ENCODE peak calls at places on chromosomes 6 and 20, in ten cellular contexts. Y, X, R, A, E, U, H, Z, S and L are unnamed samples.

GRCh38 chr6:107830060-107830459 is 5.9 kb upstream of the SCML4 start:
- DNase-seq in A (no peak), R (no peak), S (no peak), H (no peak), U (no peak), Y (no peak), Z (no peak), E (no peak), X (no peak), L (no peak)

GRCh38 chr6:142372348-142372747 is 70.5 kb downstream of the ADGRG6 start:
- DNase-seq in H (no peak), S (no peak), E (no peak), X (no peak), U (no peak), R (no peak), Z (no peak), A (no peak), Y (no peak), L (no peak)

GRCh38 chr6:40960784-40961430 is 78.1 kb downstream of the UNC5CL start:
- DNase-seq in X (no peak), H (no peak), U (no peak), A (no peak), S (no peak), R (no peak), Z (no peak), E (no peak), Y (no peak), L (no peak)

GRCh38 chr20:56424931-56425330 is 12.9 kb downstream of the CASS4 start:
- DNase-seq in A (no peak), X (no peak), S (no peak), E (no peak), R (no peak), U (no peak), Y (no peak), Z (no peak), H (no peak), L (no peak)

GRCh38 chr6:72865467-72865866 is 243.6 kb downstream of the KCNQ5 start:
- DNase-seq in R (no peak), Z (peak; percentile 63), A (no peak), E (no peak), X (no peak), S (no peak), Y (no peak), U (no peak), H (no peak), L (no peak)

GRCh38 chr6:10720229-10720959 is 2.5 kb upstream of the TMEM14C start:
- DNase-seq in H (no peak), U (no peak), A (peak; percentile 43), R (peak; percentile 56), E (peak; percentile 84), Y (peak; percentile 62), Z (peak; percentile 71), S (peak; percentile 60), X (peak; percentile 48), L (peak; percentile 47)

GRCh38 chr6:82711105-82711829 is 347.6 kb downstream of the TPBG start:
- DNase-seq in S (no peak), A (no peak), Z (no peak), Y (no peak), U (no peak), R (no peak), X (no peak), H (no peak), E (no peak), L (no peak)

GRCh38 chr6:10505529-10505928 is 15.6 kb upstream of the GCNT2 start:
- DNase-seq in Y (no peak), A (no peak), E (no peak), S (no peak), Z (no peak), U (no peak), R (no peak), H (no peak), X (no peak), L (no peak)

GRCh38 chr6:117451607-117452164 is 25.9 kb upstream of the ROS1 start:
- DNase-seq in Z (no peak), X (peak; percentile 32), Y (no peak), H (no peak), S (no peak), A (no peak), U (no peak), E (no peak), R (peak; percentile 29), L (no peak)

GRCh38 chr6:28982476-28983266 is 22.4 kb downstream of the ZNF311 start:
- DNase-seq in S (no peak), H (no peak), R (no peak), X (peak; percentile 62), Y (peak; percentile 34), A (no peak), Z (no peak), U (no peak), E (no peak), L (no peak)

GRCh38 chr20:58721951-58722371 is 29.4 kb downstream of the NPEPL1 start:
- DNase-seq in U (peak; percentile 61), R (no peak), A (peak; percentile 24), H (no peak), Y (no peak), E (peak; percentile 61), S (peak; percentile 27), Z (no peak), X (peak; percentile 37), L (no peak)

GRCh38 chr6:90284236-90284744 is 12.4 kb downstream of the BACH2 start:
- DNase-seq in A (no peak), H (no peak), X (peak; percentile 16), Y (peak; percentile 27), R (peak; percentile 76), S (no peak), U (no peak), Z (no peak), E (no peak), L (no peak)

GRCh38 chr6:90286884-90287488 is 9.7 kb downstream of the BACH2 start:
- DNase-seq in H (no peak), S (no peak), R (peak; percentile 22), E (no peak), Y (peak; percentile 24), A (peak; percentile 36), X (peak; percentile 75), Z (no peak), U (no peak), L (no peak)

GRCh38 chr6:90284745-90285481 is 11.7 kb downstream of the BACH2 start:
- DNase-seq in U (no peak), A (no peak), S (no peak), H (no peak), Z (no peak), Y (peak; percentile 37), E (no peak), X (no peak), R (peak; percentile 65), L (no peak)

GRCh38 chr6:90288404-90288803 is 8.2 kb downstream of the BACH2 start:
- DNase-seq in A (no peak), Y (no peak), E (no peak), R (no peak), H (no peak), U (no peak), Z (no peak), S (no peak), X (no peak), L (no peak)

GRCh38 chr6:90285611-90286381 is 10.8 kb downstream of the BACH2 start:
- DNase-seq in Y (peak; percentile 63), H (peak; percentile 62), U (peak; percentile 81), X (peak; percentile 72), E (peak; percentile 90), A (peak; percentile 77), R (peak; percentile 82), S (peak; percentile 70), Z (peak; percentile 92), L (no peak)
- H3K27ac ChIP-seq in Y (no peak overlapping the region), H (peak overlapping the region; percentile 28), U (peak overlapping the region; percentile 59), X (no peak overlapping the region), E (no peak overlapping the region), A (peak overlapping the region; percentile 49), R (peak overlapping the region; percentile 53), S (no peak overlapping the region), Z (peak overlapping the region; percentile 97), L (peak overlapping the region; percentile 74)

GRCh38 chr20:46142124-46142523 is 24.0 kb downstream of the CD40 start:
- DNase-seq in R (no peak), E (no peak), A (no peak), X (no peak), S (no peak), H (no peak), Z (no peak), Y (no peak), U (no peak), L (no peak)

GRCh38 chr20:46148313-46149213 is 30.4 kb downstream of the CD40 start:
- DNase-seq in R (no peak), E (peak; percentile 12), S (no peak), H (no peak), A (no peak), U (no peak), Z (no peak), Y (no peak), X (no peak), L (no peak)

GRCh38 chr20:46139908-46140482 is 21.9 kb downstream of the CD40 start:
- DNase-seq in U (no peak), E (no peak), X (no peak), H (no peak), Y (no peak), R (no peak), S (no peak), Z (no peak), A (no peak), L (no peak)

GRCh38 chr20:46145646-46146045 is 27.5 kb downstream of the CD40 start:
- DNase-seq in S (no peak), E (peak; percentile 44), H (no peak), U (no peak), R (no peak), Z (no peak), A (no peak), Y (no peak), X (no peak), L (no peak)

DNA sequence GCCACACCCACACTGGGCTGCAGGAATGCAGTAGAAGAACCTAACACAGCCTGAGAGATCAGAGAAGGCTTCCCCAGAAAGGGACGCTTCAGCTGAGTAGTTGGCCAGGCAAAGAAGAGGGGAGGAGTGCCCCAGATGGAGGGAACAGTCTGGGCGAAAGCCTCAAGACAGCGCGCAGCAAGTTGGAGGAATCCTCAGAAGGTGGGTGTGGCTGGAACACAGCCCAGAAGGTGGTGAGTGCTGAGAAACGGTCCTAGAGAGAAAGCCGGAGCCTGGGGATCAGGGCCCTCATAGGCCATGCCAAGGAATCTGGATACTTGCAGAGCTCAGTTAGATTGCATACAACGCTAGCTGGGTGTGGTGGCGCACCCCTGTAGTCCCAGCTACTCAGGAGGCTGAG is 26.5 kb downstream of the CD40 start:
- DNase-seq in Y (no peak), R (no peak), X (no peak), E (peak; percentile 47), A (no peak), S (no peak), H (no peak), Z (no peak), U (no peak), L (no peak)
- H3K4me1 ChIP-seq in Y (no peaks in the 10 kb centered on the region), R (no peaks in the 10 kb centered on the region), X (peaks cover under 1% of the 10 kb centered on the region), E (no peaks in the 10 kb centered on the region), A (no peaks in the 10 kb centered on the region), S (no peaks in the 10 kb centered on the region), H (no peaks in the 10 kb centered on the region), Z (no peaks in the 10 kb centered on the region), U (peaks cover 15% of the 10 kb centered on the region), L (no peaks in the 10 kb centered on the region)

GRCh38 chr20:53823121-53823764 is 229.6 kb upstream of the ZNF217 start:
- DNase-seq in R (no peak), E (no peak), X (no peak), Y (no peak), S (no peak), Z (no peak), H (no peak), A (no peak), U (no peak), L (peak; percentile 36)
- H3K4me3 ChIP-seq in R (no peak overlapping the region), E (no peak overlapping the region), X (no peak overlapping the region), Y (no peak overlapping the region), S (no peak overlapping the region), Z (no peak overlapping the region), H (no peak overlapping the region), A (no peak overlapping the region), U (no peak overlapping the region), L (no peak overlapping the region)

GRCh38 chr6:35275861-35276260 is 16.3 kb downstream of the ZNF76 start:
- DNase-seq in S (no peak), H (no peak), A (no peak), Z (no peak), X (no peak), R (no peak), Y (no peak), U (no peak), E (no peak), L (no peak)
- H3K27ac ChIP-seq in S (no peak overlapping the region), H (peak overlapping the region; percentile 68), A (no peak overlapping the region), Z (peak overlapping the region; percentile 42), X (no peak overlapping the region), R (no peak overlapping the region), Y (no peak overlapping the region), U (no peak overlapping the region), E (peak overlapping the region; percentile 51), L (no peak overlapping the region)